ENCODE peak calls at places on chromosomes 4 and X, in nine cellular contexts. Q is fibroblast of mammary gland, T is fibroblast of lung, F is tibial artery, O is GM20000, D is kidney epithelial cell, B is CD14-positive monocyte, M is lower leg skin, C is epithelial cell of esophagus. L is an unnamed sample.

GRCh38 chrX:78527263-78527662 is 131.9 kb downstream of the RTL3 start:
- DNase-seq in Q (peak), T (no peak), F (no peak), O (no peak), D (no peak), B (no peak), M (no peak), C (peak), L (no peak)

GRCh38 chr4:108247511-108248088 is 78.9 kb upstream of the LEF1 start:
- DNase-seq in Q (no peak), T (no peak), F (no peak), O (no peak), D (no peak), B (no peak), M (no peak), C (peak), L (no peak)

GRCh38 chrX:118595501-118596042 is 100.0 kb downstream of the DOCK11 start:
- DNase-seq in Q (no peak), T (no peak), F (no peak), O (no peak), D (no peak), B (no peak), M (no peak), C (no peak), L (no peak)

GRCh38 chrX:107526141-107526540 is 76.7 kb downstream of the FRMPD3 start:
- DNase-seq in Q (no peak), T (no peak), F (no peak), O (no peak), D (no peak), B (no peak), M (no peak), C (no peak), L (no peak)

GRCh38 chrX:49071877-49072711 is 1.7 kb downstream of the PRAF2 start:
- DNase-seq in Q (peak), T (peak), F (peak), O (peak), D (peak), B (no peak), M (no peak), C (peak), L (no peak)

GRCh38 chr4:476501-476900 is 22.5 kb downstream of the ZNF721 start:
- DNase-seq in Q (peak), T (no peak), F (no peak), O (no peak), D (no peak), B (no peak), M (no peak), C (no peak), L (no peak)

GRCh38 chrX:115560211-115560977 is 580 bp upstream of the PLS3 start:
- DNase-seq in Q (no peak), T (no peak), F (no peak), O (no peak), D (no peak), B (no peak), M (no peak), C (peak), L (no peak)

GRCh38 chr4:146643812-146644401 is 5.2 kb downstream of the POU4F2 start:
- DNase-seq in Q (peak), T (peak), F (no peak), O (peak), D (peak), B (no peak), M (no peak), C (peak), L (no peak)

GRCh38 chr4:55546633-55547460 is at the start of gene CLOCK:
- DNase-seq in Q (peak), T (peak), F (peak), O (peak), D (no peak), B (peak), M (peak), C (peak), L (peak)

GRCh38 chrX:48648299-48648698 is 35.3 kb upstream of the WAS start:
- DNase-seq in Q (peak), T (peak), F (peak), O (peak), D (peak), B (no peak), M (peak), C (peak), L (peak)

GRCh38 chrX:38175140-38175539 is 45.5 kb downstream of the SRPX start:
- DNase-seq in Q (no peak), T (no peak), F (no peak), O (peak), D (no peak), B (no peak), M (no peak), C (peak), L (peak)

GRCh38 chrX:8323356-8323755 is 141.3 kb upstream of the VCX3B start:
- DNase-seq in Q (no peak), T (no peak), F (no peak), O (no peak), D (no peak), B (no peak), M (no peak), C (peak), L (no peak)

GRCh38 chr4:82561745-82562552 is at the start of gene TMEM150C:
- DNase-seq in Q (peak), T (peak), F (no peak), O (peak), D (no peak), B (no peak), M (no peak), C (peak), L (peak)

GRCh38 chr4:89657931-89658700 is 178.8 kb downstream of the SNCA start:
- DNase-seq in Q (peak), T (peak), F (no peak), O (no peak), D (peak), B (no peak), M (no peak), C (peak), L (no peak)

GRCh38 chr4:150710770-150711375 is 128.9 kb downstream of the MAB21L2 start:
- DNase-seq in Q (peak), T (no peak), F (no peak), O (no peak), D (no peak), B (no peak), M (no peak), C (no peak), L (no peak)

GRCh38 chr4:21991050-21991449 is 42.5 kb upstream of the KCNIP4 start:
- DNase-seq in Q (peak), T (peak), F (no peak), O (no peak), D (no peak), B (no peak), M (no peak), C (no peak), L (no peak)

GRCh38 chrX:1778817-1779216 is 164.0 kb downstream of the ASMT start:
- DNase-seq in Q (no peak), T (no peak), F (no peak), O (no peak), D (no peak), B (no peak), M (no peak), C (peak), L (no peak)

GRCh38 chr4:157898836-157899605 is 273.8 kb downstream of the GASK1B start:
- DNase-seq in Q (peak), T (no peak), F (no peak), O (no peak), D (peak), B (no peak), M (no peak), C (no peak), L (no peak)

GRCh38 chr4:88439161-88439760 is 17.7 kb upstream of the HERC5 start:
- DNase-seq in Q (no peak), T (no peak), F (no peak), O (no peak), D (no peak), B (no peak), M (no peak), C (peak), L (no peak)

GRCh38 chr4:89562715-89563114 is 255.1 kb upstream of the GPRIN3 start:
- DNase-seq in Q (peak), T (peak), F (no peak), O (no peak), D (no peak), B (no peak), M (no peak), C (no peak), L (no peak)

GRCh38 chr4:125357675-125358074 is 42.9 kb downstream of the FAT4 start:
- DNase-seq in Q (no peak), T (no peak), F (no peak), O (no peak), D (no peak), B (no peak), M (no peak), C (no peak), L (no peak)

GRCh38 chr4:77202491-77202890 is 45.5 kb downstream of the CCNG2 start:
- DNase-seq in Q (no peak), T (no peak), F (no peak), O (no peak), D (no peak), B (no peak), M (no peak), C (peak), L (no peak)

GRCh38 chr4:25725870-25726269 is 70.2 kb downstream of the SLC34A2 start:
- DNase-seq in Q (no peak), T (no peak), F (no peak), O (no peak), D (no peak), B (no peak), M (no peak), C (no peak), L (no peak)

GRCh38 chrX:1323315-1323714 is 13.3 kb upstream of the IL3RA start:
- DNase-seq in Q (no peak), T (no peak), F (no peak), O (peak), D (no peak), B (peak), M (no peak), C (no peak), L (no peak)

GRCh38 chrX:153708415-153708814 is 15.8 kb downstream of the BCAP31 start:
- DNase-seq in Q (peak), T (peak), F (peak), O (no peak), D (peak), B (peak), M (no peak), C (peak), L (peak)

GRCh38 chr4:174859904-174860303 is 30.9 kb upstream of the GLRA3 start:
- DNase-seq in Q (no peak), T (no peak), F (no peak), O (no peak), D (no peak), B (no peak), M (no peak), C (no peak), L (no peak)

GRCh38 chr4:117771647-117772337 is 262.5 kb upstream of the NDST3 start:
- DNase-seq in Q (no peak), T (no peak), F (no peak), O (no peak), D (no peak), B (no peak), M (no peak), C (no peak), L (no peak)

GRCh38 chr4:147312376-147313046 is 168.4 kb upstream of the EDNRA start:
- DNase-seq in Q (peak), T (peak), F (no peak), O (no peak), D (no peak), B (no peak), M (no peak), C (peak), L (no peak)

GRCh38 chr4:134024251-134024650 is 177.3 kb downstream of the PABPC4L start:
- DNase-seq in Q (peak), T (peak), F (no peak), O (no peak), D (no peak), B (no peak), M (no peak), C (peak), L (no peak)

GRCh38 chrX:71622347-71623104 is 4.2 kb upstream of the CXCR3 start:
- DNase-seq in Q (peak), T (peak), F (peak), O (peak), D (no peak), B (no peak), M (peak), C (peak), L (no peak)

GRCh38 chrX:136650811-136651210 is 2.9 kb downstream of the CD40LG start:
- DNase-seq in Q (no peak), T (no peak), F (no peak), O (no peak), D (no peak), B (no peak), M (no peak), C (no peak), L (no peak)

DNA sequence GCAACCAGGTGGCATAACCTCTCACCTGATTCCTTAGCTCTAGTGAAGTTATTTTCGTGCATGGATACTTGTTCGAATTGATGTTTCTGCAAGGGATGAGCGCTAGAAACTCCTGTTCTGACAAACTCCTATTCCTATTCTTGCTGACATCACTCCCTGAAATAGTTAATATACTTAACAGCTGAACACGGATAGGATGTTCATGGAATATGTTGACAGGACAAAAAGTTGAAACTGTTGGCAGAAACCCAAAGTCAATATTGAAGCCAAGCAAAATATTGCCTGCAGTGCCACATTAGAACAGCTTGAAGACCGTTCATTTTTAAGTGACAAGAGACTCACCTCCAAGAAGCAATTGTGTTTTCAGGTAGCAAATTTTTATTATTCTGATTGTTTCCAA is at the start of gene KLKB1:
- DNase-seq in Q (no peak), T (peak), F (no peak), O (no peak), D (no peak), B (no peak), M (no peak), C (no peak), L (no peak)
- TF ChIP-seq CTCF in Q (no peak), T (no peak), F (no peak), O (no peak), D (no peak), B (no peak), M (no peak), C (no peak), L (no peak)

GRCh38 chr4:159291176-159291575 is 188.3 kb downstream of the RAPGEF2 start:
- DNase-seq in Q (no peak), T (no peak), F (no peak), O (no peak), D (no peak), B (no peak), M (no peak), C (no peak), L (no peak)

GRCh38 chr4:159289682-159290081 is 186.8 kb downstream of the RAPGEF2 start:
- DNase-seq in Q (no peak), T (no peak), F (no peak), O (no peak), D (no peak), B (no peak), M (no peak), C (no peak), L (no peak)

GRCh38 chr4:159290321-159291030 is 187.6 kb downstream of the RAPGEF2 start:
- DNase-seq in Q (peak), T (no peak), F (no peak), O (no peak), D (peak), B (no peak), M (no peak), C (peak), L (no peak)

GRCh38 chr4:159296061-159296460 is 193.2 kb downstream of the RAPGEF2 start:
- DNase-seq in Q (peak), T (peak), F (no peak), O (no peak), D (no peak), B (no peak), M (no peak), C (peak), L (no peak)

DNA sequence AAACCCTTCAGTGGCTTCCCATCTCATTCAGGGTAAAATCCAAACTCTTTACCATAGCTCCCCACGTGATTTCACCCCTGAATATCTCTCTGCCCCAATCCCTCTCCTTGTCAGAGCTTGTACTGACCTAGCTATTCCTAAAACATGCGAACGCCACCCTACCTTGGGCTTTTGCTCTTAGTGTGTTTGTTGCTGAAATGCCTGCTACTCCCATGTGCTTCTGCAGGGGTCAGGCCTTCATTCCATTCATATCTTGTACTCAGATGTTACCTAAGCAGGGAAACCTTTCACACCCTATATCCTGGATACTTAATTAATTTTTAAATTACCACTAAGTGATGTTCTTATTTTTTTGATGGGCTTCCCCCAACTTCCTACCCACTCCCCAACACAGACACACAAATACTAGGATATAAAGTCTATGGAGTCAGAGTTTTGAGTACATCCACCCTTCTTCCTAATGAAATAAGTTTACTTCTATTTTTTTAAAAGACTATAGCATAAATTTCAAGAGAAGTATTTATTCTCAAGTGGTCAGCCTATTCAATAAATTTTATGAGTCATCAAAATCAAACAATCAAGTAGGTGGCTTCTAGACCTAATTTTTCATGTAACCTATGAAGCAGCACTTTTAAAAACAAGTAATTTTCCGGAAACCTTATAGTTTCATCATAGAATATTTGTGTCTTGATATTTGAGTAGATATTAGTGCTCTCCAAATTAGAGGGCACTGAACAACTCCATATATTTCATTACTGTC is 189.4 kb downstream of the RAPGEF2 start:
- DNase-seq in Q (no peak), T (no peak), F (no peak), O (no peak), D (no peak), B (no peak), M (no peak), C (no peak), L (no peak)
- TF ChIP-seq CTCF in Q (no peak), T (no peak), F (no peak), O (no peak), D (no peak), B (no peak), M (no peak), C (no peak), L (no peak)

DNA sequence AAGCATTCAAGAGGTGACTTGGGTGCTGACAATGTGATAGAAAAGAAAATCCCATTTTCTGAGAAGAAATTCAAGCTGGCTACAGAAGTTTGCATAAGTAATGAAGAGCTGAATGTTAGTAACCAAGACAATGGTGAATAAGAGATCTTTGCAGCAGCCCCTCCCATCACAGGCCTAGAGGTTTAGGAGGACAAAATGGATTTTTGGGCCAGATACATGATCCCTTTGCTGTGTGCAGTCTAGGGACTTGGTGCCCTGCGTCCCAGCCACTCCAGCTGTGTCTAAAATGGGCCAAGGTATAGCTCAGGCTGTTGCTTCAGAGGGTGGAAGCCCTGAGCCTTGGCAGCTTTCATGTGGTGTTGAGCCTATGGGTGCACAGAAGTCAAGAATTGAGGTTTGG is 107.0 kb upstream of the EPHA5 start:
- DNase-seq in Q (no peak), T (no peak), F (no peak), O (no peak), D (no peak), B (no peak), M (no peak), C (no peak), L (no peak)
- TF ChIP-seq CTCF in Q (no peak), T (no peak), F (no peak), O (no peak), D (no peak), B (no peak), M (no peak), C (no peak), L (no peak)

DNA sequence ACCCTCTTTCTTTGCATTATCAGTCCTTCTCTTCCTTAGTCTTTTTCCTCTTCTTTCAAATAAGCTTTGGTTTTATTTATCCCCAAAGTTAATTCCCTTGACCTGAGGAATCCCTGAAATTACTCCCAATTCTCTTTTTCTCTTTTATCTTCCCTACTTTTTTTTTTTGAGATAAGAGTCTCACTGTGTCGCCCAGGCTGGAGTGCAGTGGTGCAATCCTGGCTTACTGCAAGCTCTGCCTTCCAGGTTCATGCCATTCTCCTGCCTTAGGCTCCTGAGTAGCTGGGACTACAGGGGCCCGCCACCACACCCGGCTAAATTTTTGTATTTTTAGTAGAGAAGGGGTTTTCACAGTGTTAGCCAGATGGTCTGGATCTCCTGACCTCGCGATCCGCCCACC is 17.8 kb downstream of the CAMK2D start:
- DNase-seq in Q (no peak), T (no peak), F (no peak), O (no peak), D (no peak), B (no peak), M (no peak), C (no peak), L (no peak)
- TF ChIP-seq CTCF in Q (no peak), T (no peak), F (no peak), O (no peak), D (no peak), B (no peak), M (no peak), C (no peak), L (no peak)

DNA sequence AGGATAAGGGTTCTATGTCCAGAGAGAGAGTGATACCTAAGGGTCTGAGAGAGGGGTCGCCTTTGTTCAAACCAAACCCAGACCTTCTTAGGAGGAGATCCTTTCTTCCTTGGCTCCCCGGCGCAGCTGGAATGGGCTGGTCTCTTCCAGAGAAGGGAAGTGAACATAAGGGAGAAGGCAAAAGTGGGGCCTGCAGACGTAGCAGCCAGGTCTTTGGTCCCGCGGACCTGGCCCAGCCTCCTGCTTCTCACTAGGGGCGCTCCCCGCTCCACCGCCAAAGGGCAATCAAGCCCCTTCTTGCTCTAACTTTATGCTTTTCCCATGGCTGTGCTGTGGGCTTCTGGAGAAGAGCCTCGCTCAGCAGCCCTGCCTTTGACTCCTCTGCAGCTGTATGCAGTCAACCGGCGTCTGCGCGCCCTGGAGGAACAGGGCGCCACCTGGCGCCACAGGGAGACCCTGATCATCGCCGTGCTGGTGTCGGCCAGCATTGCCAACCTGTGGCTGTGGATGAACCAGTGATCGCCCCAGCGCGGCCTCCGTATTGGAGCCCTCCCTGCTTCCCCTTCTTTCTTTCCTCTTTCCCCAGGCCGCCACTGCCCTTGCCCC is 6.5 kb downstream of the FATE1 start:
- DNase-seq in Q (peak), T (peak), F (peak), O (no peak), D (no peak), B (no peak), M (no peak), C (peak), L (no peak)
- TF ChIP-seq CTCF in Q (peak), T (no peak), F (no peak), O (peak), D (peak), B (no peak), M (no peak), C (peak), L (no peak)

DNA sequence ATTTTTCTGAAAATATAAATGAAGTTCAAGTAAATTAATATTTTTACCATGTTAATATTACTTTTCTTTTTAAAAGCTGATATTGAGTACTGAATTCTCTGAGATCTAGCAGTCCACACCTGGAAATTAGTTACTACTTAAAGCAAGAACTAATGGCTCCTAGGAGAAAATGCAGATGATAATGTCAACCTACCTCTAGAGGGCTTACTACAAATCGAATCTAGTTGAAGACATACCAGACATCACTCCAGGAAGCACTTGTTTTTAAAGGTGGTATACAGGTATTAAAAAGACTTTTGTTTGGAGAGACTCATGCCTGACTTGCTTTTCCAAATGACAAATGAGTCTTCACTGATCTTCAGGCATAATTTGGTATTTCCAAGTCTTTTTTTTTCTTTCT is 516.4 kb upstream of the BOD1L1 start:
- DNase-seq in Q (peak), T (no peak), F (no peak), O (no peak), D (no peak), B (no peak), M (no peak), C (peak), L (no peak)
- TF ChIP-seq CTCF in Q (peak), T (no peak), F (no peak), O (no peak), D (no peak), B (no peak), M (no peak), C (peak), L (no peak)

L was measured in D721Med.